ENCODE peak calls at places on chromosome 7, in nine cellular contexts. One of them, this sample, is unnamed.

GRCh38 chr7:26034386-26034785 is 117.6 kb upstream of the NFE2L3 start:
- DNase-seq in GM23338: no peak
- DNase-seq in GM12878: no peak
- DNase-seq in SK-N-SH: no peak
- DNase-seq in HepG2: no peak
- DNase-seq in HCT116: no peak
- DNase-seq in Panc1: no peak
- DNase-seq in HL-60: no peak
- DNase-seq in K562: no peak
- DNase-seq in this sample: no peak

GRCh38 chr7:76155938-76156337 is 45.8 kb upstream of the SRRM3 start:
- DNase-seq in GM12878: no peak
- DNase-seq in SK-N-SH: no peak
- DNase-seq in K562: peak
- DNase-seq in GM23338: no peak
- DNase-seq in HepG2: peak
- DNase-seq in HL-60: peak
- DNase-seq in Panc1: no peak
- DNase-seq in HCT116: no peak
- DNase-seq in this sample: peak

GRCh38 chr7:105246195-105247078 is 142.3 kb downstream of the SRPK2 start:
- DNase-seq in HepG2: no peak
- DNase-seq in K562: no peak
- DNase-seq in GM23338: no peak
- DNase-seq in GM12878: no peak
- DNase-seq in HL-60: no peak
- DNase-seq in HCT116: no peak
- DNase-seq in SK-N-SH: peak
- DNase-seq in Panc1: no peak
- DNase-seq in this sample: no peak

GRCh38 chr7:150368098-150368883 is at the start of gene REPIN1:
- DNase-seq in K562: peak
- DNase-seq in SK-N-SH: peak
- DNase-seq in GM12878: no peak
- DNase-seq in Panc1: no peak
- DNase-seq in HL-60: peak
- DNase-seq in HCT116: peak
- DNase-seq in HepG2: peak
- DNase-seq in GM23338: peak
- DNase-seq in this sample: peak

GRCh38 chr7:2567663-2568238 is 9.0 kb downstream of the IQCE start:
- DNase-seq in SK-N-SH: peak
- DNase-seq in Panc1: no peak
- DNase-seq in HepG2: peak
- DNase-seq in GM23338: peak
- DNase-seq in GM12878: no peak
- DNase-seq in K562: peak
- DNase-seq in HCT116: no peak
- DNase-seq in HL-60: no peak
- DNase-seq in this sample: no peak

GRCh38 chr7:23490357-23491131 is 20.3 kb upstream of the IGF2BP3 start:
- DNase-seq in HCT116: no peak
- DNase-seq in K562: peak
- DNase-seq in HepG2: no peak
- DNase-seq in GM12878: no peak
- DNase-seq in SK-N-SH: peak
- DNase-seq in HL-60: no peak
- DNase-seq in GM23338: no peak
- DNase-seq in Panc1: no peak
- DNase-seq in this sample: no peak

GRCh38 chr7:70384891-70385290 is 747.1 kb upstream of the GALNT17 start:
- DNase-seq in GM23338: no peak
- DNase-seq in HL-60: no peak
- DNase-seq in HepG2: no peak
- DNase-seq in SK-N-SH: no peak
- DNase-seq in HCT116: no peak
- DNase-seq in GM12878: no peak
- DNase-seq in Panc1: no peak
- DNase-seq in K562: no peak
- DNase-seq in this sample: no peak

GRCh38 chr7:40219917-40220316 is 85.1 kb downstream of the SUGCT start:
- DNase-seq in SK-N-SH: no peak
- DNase-seq in HCT116: no peak
- DNase-seq in GM12878: no peak
- DNase-seq in GM23338: no peak
- DNase-seq in HepG2: no peak
- DNase-seq in HL-60: no peak
- DNase-seq in K562: no peak
- DNase-seq in Panc1: no peak
- DNase-seq in this sample: no peak

GRCh38 chr7:77771901-77772300 is 26.3 kb downstream of the TMEM60 start:
- DNase-seq in HL-60: no peak
- DNase-seq in HepG2: no peak
- DNase-seq in HCT116: no peak
- DNase-seq in GM12878: no peak
- DNase-seq in K562: no peak
- DNase-seq in Panc1: no peak
- DNase-seq in SK-N-SH: no peak
- DNase-seq in GM23338: no peak
- DNase-seq in this sample: no peak

GRCh38 chr7:13414661-13415105 is 574.8 kb downstream of the ETV1 start:
- DNase-seq in HepG2: no peak
- DNase-seq in GM12878: no peak
- DNase-seq in HL-60: no peak
- DNase-seq in GM23338: no peak
- DNase-seq in HCT116: no peak
- DNase-seq in K562: no peak
- DNase-seq in Panc1: peak
- DNase-seq in SK-N-SH: no peak
- DNase-seq in this sample: no peak

GRCh38 chr7:90817846-90818245 is 221.7 kb downstream of the CDK14 start:
- DNase-seq in GM12878: no peak
- DNase-seq in GM23338: peak
- DNase-seq in K562: no peak
- DNase-seq in Panc1: no peak
- DNase-seq in HL-60: no peak
- DNase-seq in HCT116: no peak
- DNase-seq in HepG2: no peak
- DNase-seq in SK-N-SH: no peak
- DNase-seq in this sample: no peak

GRCh38 chr7:127557803-127558202 is 27.6 kb downstream of the GCC1 start:
- DNase-seq in HepG2: no peak
- DNase-seq in HCT116: no peak
- DNase-seq in HL-60: no peak
- DNase-seq in Panc1: no peak
- DNase-seq in GM12878: no peak
- DNase-seq in K562: no peak
- DNase-seq in SK-N-SH: no peak
- DNase-seq in GM23338: no peak
- DNase-seq in this sample: no peak

GRCh38 chr7:17521437-17521836 is 223.0 kb downstream of the AHR start:
- DNase-seq in Panc1: no peak
- DNase-seq in GM23338: no peak
- DNase-seq in SK-N-SH: no peak
- DNase-seq in K562: no peak
- DNase-seq in HL-60: no peak
- DNase-seq in HCT116: no peak
- DNase-seq in GM12878: no peak
- DNase-seq in HepG2: no peak
- DNase-seq in this sample: no peak

GRCh38 chr7:2519119-2519930 is at the start of gene LFNG:
- DNase-seq in GM23338: peak
- DNase-seq in Panc1: no peak
- DNase-seq in HL-60: peak
- DNase-seq in K562: peak
- DNase-seq in HepG2: peak
- DNase-seq in SK-N-SH: peak
- DNase-seq in GM12878: peak
- DNase-seq in HCT116: peak
- DNase-seq in this sample: peak

DNA sequence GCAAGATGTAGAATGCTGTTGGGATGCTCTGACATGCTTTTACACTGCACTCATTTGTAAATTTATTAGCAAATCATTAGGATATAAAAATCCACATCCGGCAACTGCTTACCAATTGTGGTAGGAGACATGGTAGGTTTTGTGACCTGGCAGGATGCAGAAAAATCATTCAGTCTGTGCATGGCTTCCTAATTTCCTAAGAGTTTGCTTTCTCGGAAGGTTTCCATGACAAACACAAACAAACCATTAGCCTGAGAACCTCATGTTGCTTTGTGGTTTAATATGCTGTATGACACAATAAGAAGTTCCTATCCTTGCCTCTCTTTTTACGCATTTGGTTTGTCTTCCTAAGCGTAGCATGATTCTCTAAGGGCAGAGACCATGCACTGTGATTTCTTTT is 14.7 kb upstream of the LMBR1 start:
- DNase-seq in GM12878: no peak
- DNase-seq in HCT116: no peak
- DNase-seq in GM23338: no peak
- DNase-seq in HL-60: no peak
- DNase-seq in K562: no peak
- DNase-seq in HepG2: no peak
- DNase-seq in SK-N-SH: no peak
- DNase-seq in Panc1: no peak
- DNase-seq in this sample: no peak
- TF ChIP-seq REST in GM12878: no peak
- TF ChIP-seq REST in HCT116: no peak
- TF ChIP-seq REST in GM23338: no peak
- TF ChIP-seq REST in HL-60: no peak
- TF ChIP-seq REST in K562: no peak
- TF ChIP-seq REST in HepG2: no peak
- TF ChIP-seq REST in SK-N-SH: no peak
- TF ChIP-seq REST in Panc1: no peak
- TF ChIP-seq REST in this sample: no peak

GRCh38 chr7:117588352-117588794 is 108.5 kb downstream of the CFTR start:
- DNase-seq in HepG2: peak
- DNase-seq in K562: no peak
- DNase-seq in HCT116: no peak
- DNase-seq in GM12878: peak
- DNase-seq in SK-N-SH: no peak
- DNase-seq in HL-60: no peak
- DNase-seq in GM23338: no peak
- DNase-seq in Panc1: no peak
- DNase-seq in this sample: peak
- TF ChIP-seq REST in HepG2: no peak
- TF ChIP-seq REST in K562: no peak
- TF ChIP-seq REST in HCT116: no peak
- TF ChIP-seq REST in GM12878: no peak
- TF ChIP-seq REST in SK-N-SH: no peak
- TF ChIP-seq REST in HL-60: no peak
- TF ChIP-seq REST in GM23338: no peak
- TF ChIP-seq REST in Panc1: no peak
- TF ChIP-seq REST in this sample: no peak

GRCh38 chr7:98719396-98719795 is 102.3 kb downstream of the NPTX2 start:
- DNase-seq in K562: no peak
- DNase-seq in GM23338: no peak
- DNase-seq in HepG2: no peak
- DNase-seq in GM12878: no peak
- DNase-seq in HL-60: no peak
- DNase-seq in Panc1: no peak
- DNase-seq in HCT116: no peak
- DNase-seq in SK-N-SH: no peak
- DNase-seq in this sample: no peak

GRCh38 chr7:98711945-98712344 is 94.9 kb downstream of the NPTX2 start:
- DNase-seq in HepG2: no peak
- DNase-seq in SK-N-SH: no peak
- DNase-seq in K562: no peak
- DNase-seq in Panc1: no peak
- DNase-seq in HL-60: no peak
- DNase-seq in GM12878: no peak
- DNase-seq in GM23338: no peak
- DNase-seq in HCT116: no peak
- DNase-seq in this sample: no peak

DNA sequence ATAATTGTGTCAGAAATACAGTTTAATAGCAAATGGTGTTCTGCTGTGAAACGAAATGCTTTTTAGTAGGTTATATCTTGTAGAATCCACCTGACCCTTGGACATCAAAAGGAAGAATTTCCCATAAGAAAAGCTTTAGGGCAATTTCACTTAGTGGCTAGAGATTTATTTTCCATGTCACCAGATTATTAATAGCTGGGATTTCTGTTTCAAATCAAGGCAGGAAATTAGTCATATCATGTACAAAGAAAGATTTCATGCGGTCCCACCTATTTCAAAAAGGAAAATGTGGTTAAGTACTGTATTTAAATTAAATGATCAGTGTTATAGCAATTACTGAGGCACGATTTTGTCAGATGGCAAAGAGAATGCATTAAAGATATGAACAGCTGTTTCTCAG is 96.3 kb downstream of the NPTX2 start:
- DNase-seq in Panc1: no peak
- DNase-seq in HL-60: no peak
- DNase-seq in K562: no peak
- DNase-seq in HepG2: no peak
- DNase-seq in HCT116: no peak
- DNase-seq in SK-N-SH: no peak
- DNase-seq in GM23338: no peak
- DNase-seq in GM12878: no peak
- DNase-seq in this sample: no peak
- TF ChIP-seq REST in Panc1: no peak
- TF ChIP-seq REST in HL-60: no peak
- TF ChIP-seq REST in K562: no peak
- TF ChIP-seq REST in HepG2: no peak
- TF ChIP-seq REST in HCT116: no peak
- TF ChIP-seq REST in SK-N-SH: no peak
- TF ChIP-seq REST in GM23338: no peak
- TF ChIP-seq REST in GM12878: no peak
- TF ChIP-seq REST in this sample: no peak

GRCh38 chr7:158582089-158582456 is 5.5 kb downstream of the PTPRN2 start:
- DNase-seq in K562: peak
- DNase-seq in GM23338: no peak
- DNase-seq in HCT116: no peak
- DNase-seq in HL-60: no peak
- DNase-seq in SK-N-SH: no peak
- DNase-seq in HepG2: no peak
- DNase-seq in GM12878: no peak
- DNase-seq in Panc1: no peak
- DNase-seq in this sample: no peak

GRCh38 chr7:158579662-158580646 is 7.7 kb downstream of the PTPRN2 start:
- DNase-seq in Panc1: no peak
- DNase-seq in SK-N-SH: no peak
- DNase-seq in K562: no peak
- DNase-seq in HepG2: peak
- DNase-seq in HL-60: no peak
- DNase-seq in GM23338: no peak
- DNase-seq in GM12878: no peak
- DNase-seq in HCT116: no peak
- DNase-seq in this sample: no peak

GRCh38 chr7:158583810-158584209 is 3.8 kb downstream of the PTPRN2 start:
- DNase-seq in SK-N-SH: no peak
- DNase-seq in GM12878: no peak
- DNase-seq in GM23338: no peak
- DNase-seq in K562: no peak
- DNase-seq in Panc1: no peak
- DNase-seq in HCT116: no peak
- DNase-seq in HL-60: no peak
- DNase-seq in HepG2: no peak
- DNase-seq in this sample: no peak

GRCh38 chr7:158583143-158583542 is 4.5 kb downstream of the PTPRN2 start:
- DNase-seq in HCT116: no peak
- DNase-seq in GM12878: no peak
- DNase-seq in K562: no peak
- DNase-seq in HL-60: no peak
- DNase-seq in Panc1: no peak
- DNase-seq in GM23338: no peak
- DNase-seq in SK-N-SH: no peak
- DNase-seq in HepG2: no peak
- DNase-seq in this sample: no peak

GRCh38 chr7:158581440-158582088 is 6.1 kb downstream of the PTPRN2 start:
- DNase-seq in SK-N-SH: no peak
- DNase-seq in GM23338: no peak
- DNase-seq in HCT116: no peak
- DNase-seq in Panc1: no peak
- DNase-seq in HepG2: peak
- DNase-seq in GM12878: no peak
- DNase-seq in K562: no peak
- DNase-seq in HL-60: no peak
- DNase-seq in this sample: no peak
- TF ChIP-seq REST in SK-N-SH: no peak
- TF ChIP-seq REST in GM23338: no peak
- TF ChIP-seq REST in HCT116: no peak
- TF ChIP-seq REST in Panc1: no peak
- TF ChIP-seq REST in HepG2: no peak
- TF ChIP-seq REST in GM12878: no peak
- TF ChIP-seq REST in K562: no peak
- TF ChIP-seq REST in HL-60: no peak
- TF ChIP-seq REST in this sample: no peak